ENCODE peak calls at places on chromosomes 5 and 9, in six cellular contexts. K is SW 1271, R is adrenal gland, O is NCI-H1092, H is amniotic stem cell, G is NCI-H1105. Y is an unnamed sample.

GRCh38 chr5:134568761-134569725 is 43.6 kb downstream of the JADE2 start:
- DNase-seq in K (no peak), R (peak), O (no peak), H (no peak), G (no peak), Y (no peak)

GRCh38 chr9:132849168-132849831 is 28.8 kb downstream of the AK8 start:
- DNase-seq in G (no peak), H (no peak), O (peak), R (peak), K (no peak), Y (no peak)

GRCh38 chr5:39025456-39025855 is 48.7 kb downstream of the RICTOR start:
- DNase-seq in G (no peak), K (no peak), O (no peak), H (no peak), R (no peak), Y (no peak)

GRCh38 chr5:150458819-150459557 is 9.4 kb upstream of the RPS14 start:
- DNase-seq in R (peak), O (peak), H (no peak), K (peak), G (no peak), Y (peak)

GRCh38 chr5:119400248-119400647 is 44.4 kb downstream of the TNFAIP8 start:
- DNase-seq in R (no peak), G (no peak), H (no peak), O (no peak), K (no peak), Y (no peak)

GRCh38 chr5:164302533-164303235 is 797.3 kb downstream of the MAT2B start:
- DNase-seq in R (no peak), G (no peak), H (no peak), O (no peak), K (no peak), Y (no peak)

GRCh38 chr9:93205045-93205768 is 21.3 kb downstream of the WNK2 start:
- DNase-seq in O (peak), G (peak), K (no peak), R (peak), H (no peak), Y (no peak)

GRCh38 chr9:36023260-36024048 is 13.3 kb upstream of the RECK start:
- DNase-seq in O (peak), G (peak), R (peak), H (peak), K (peak), Y (peak)

GRCh38 chr5:135349886-135350285 is 49.1 kb downstream of the MACROH2A1 start:
- DNase-seq in O (no peak), R (no peak), H (no peak), K (no peak), G (no peak), Y (no peak)

GRCh38 chr9:124078641-124079040 is 67.1 kb downstream of the LHX2 start:
- DNase-seq in O (no peak), R (peak), K (peak), H (no peak), G (no peak), Y (no peak)

GRCh38 chr9:112971415-112971814 is 40.6 kb downstream of the ZNF883 start:
- DNase-seq in H (no peak), O (peak), G (no peak), R (peak), K (peak), Y (no peak)

GRCh38 chr5:132530946-132531345 is 12.4 kb downstream of the IL5 start:
- DNase-seq in K (no peak), O (no peak), G (no peak), H (no peak), R (no peak), Y (no peak)

GRCh38 chr5:218457-219289 is 553 bp downstream of the SDHA start:
- DNase-seq in R (peak), O (no peak), H (no peak), G (no peak), K (peak), Y (peak)

GRCh38 chr5:136435951-136436544 is 70.7 kb upstream of the TRPC7 start:
- DNase-seq in R (no peak), O (no peak), H (no peak), K (no peak), G (no peak), Y (no peak)

GRCh38 chr5:16819522-16820167 is 116.4 kb downstream of the MYO10 start:
- DNase-seq in R (no peak), H (peak), K (no peak), G (no peak), O (no peak), Y (no peak)

GRCh38 chr5:159797566-159797965 is 118.7 kb upstream of the ADRA1B start:
- DNase-seq in H (no peak), R (no peak), O (no peak), G (no peak), K (no peak), Y (no peak)

GRCh38 chr5:119083679-119084078 is 12.8 kb downstream of the DMXL1 start:
- DNase-seq in H (no peak), R (no peak), G (no peak), O (no peak), K (no peak), Y (no peak)

GRCh38 chr5:647727-648126 is 35.6 kb downstream of the CEP72 start:
- DNase-seq in K (no peak), H (no peak), O (no peak), R (no peak), G (no peak), Y (no peak)

GRCh38 chr9:116174347-116174746 is 20.8 kb downstream of the PAPPA start:
- DNase-seq in G (no peak), K (no peak), R (no peak), O (no peak), H (no peak), Y (no peak)

GRCh38 chr5:55773057-55773456 is 35.2 kb downstream of the DDX4 start:
- DNase-seq in K (no peak), R (no peak), H (no peak), G (no peak), O (no peak), Y (no peak)

GRCh38 chr5:134586866-134587524 is 45.6 kb downstream of the SAR1B start:
- DNase-seq in G (no peak), H (peak), R (peak), O (no peak), K (peak), Y (no peak)